ENCODE peak calls at places on chromosomes 7 and 10, in nine cellular contexts. J is BJ; L is fibroblast of mammary gland; R is transverse colon; B is H9; E is activated CD8-positive, alpha-beta T cell treated with anti-CD3 and anti-CD28 coated beads for 36 hours; V is GM13977; F is cardiac fibroblast; T is sigmoid colon. G is an unnamed sample.

GRCh38 chr10:75978213-75978612 is 546.8 kb downstream of the LRMDA start:
- DNase-seq in J (no peak), L (no peak), R (no peak), B (no peak), E (no peak), V (no peak), F (no peak), T (no peak), G (no peak)

GRCh38 chr7:14092376-14092775 is 102.9 kb upstream of the ETV1 start:
- DNase-seq in J (no peak), L (no peak), R (no peak), B (no peak), E (no peak), V (no peak), F (no peak), T (no peak), G (no peak)

GRCh38 chr7:112150823-112151641 is 55.2 kb downstream of the DOCK4 start:
- DNase-seq in J (no peak), L (peak; percentile 32), R (no peak), B (no peak), E (no peak), V (no peak), F (no peak), T (no peak), G (no peak)

GRCh38 chr7:99579956-99580777 is 17.9 kb upstream of the TMEM225B start:
- DNase-seq in J (no peak), L (peak; percentile 33), R (peak; percentile 34), B (peak; percentile 83), E (peak; percentile 68), V (no peak), F (peak; percentile 35), T (no peak), G (peak; percentile 89)

GRCh38 chr7:29091121-29091601 is 55.2 kb downstream of the CPVL start:
- DNase-seq in J (no peak), L (no peak), R (no peak), B (no peak), E (peak; percentile 6), V (peak; percentile 10), F (peak; percentile 71), T (no peak), G (no peak)

GRCh38 chr7:32803742-32804141 is 87.8 kb downstream of the KBTBD2 start:
- DNase-seq in J (no peak), L (no peak), R (no peak), B (no peak), E (no peak), V (no peak), F (no peak), T (no peak), G (no peak)

GRCh38 chr7:44217852-44218402 is 17.1 kb downstream of the YKT6 start:
- DNase-seq in J (no peak), L (no peak), R (no peak), B (no peak), E (no peak), V (no peak), F (no peak), T (peak; percentile 59), G (no peak)

GRCh38 chr7:31955021-31955420 is 115.2 kb downstream of the PDE1C start:
- DNase-seq in J (no peak), L (no peak), R (no peak), B (no peak), E (no peak), V (no peak), F (no peak), T (no peak), G (no peak)

GRCh38 chr7:157807510-157807909 is 470.7 kb downstream of the DNAJB6 start:
- DNase-seq in J (no peak), L (peak; percentile 28), R (no peak), B (peak; percentile 62), E (no peak), V (no peak), F (no peak), T (no peak), G (no peak)

GRCh38 chr10:112307631-112308502 is 24.7 kb downstream of the TECTB start:
- DNase-seq in J (no peak), L (peak; percentile 58), R (peak; percentile 39), B (peak; percentile 83), E (peak; percentile 52), V (peak; percentile 69), F (peak; percentile 20), T (no peak), G (peak; percentile 38)

GRCh38 chr10:20221353-20221752 is 405.1 kb downstream of the PLXDC2 start:
- DNase-seq in J (no peak), L (no peak), R (no peak), B (no peak), E (no peak), V (no peak), F (no peak), T (no peak), G (no peak)

GRCh38 chr7:954330-955238 is at the start of gene ADAP1:
- DNase-seq in J (no peak), L (no peak), R (peak; percentile 62), B (peak; percentile 42), E (peak; percentile 65), V (peak; percentile 90), F (peak; percentile 58), T (peak; percentile 67), G (peak; percentile 76)

GRCh38 chr7:29287366-29287765 is 92.8 kb downstream of the CHN2 start:
- DNase-seq in J (no peak), L (peak; percentile 95), R (no peak), B (no peak), E (no peak), V (no peak), F (peak; percentile 87), T (no peak), G (no peak)

GRCh38 chr10:101140084-101140949 is 9.2 kb downstream of the TLX1 start:
- DNase-seq in J (no peak), L (no peak), R (no peak), B (peak; percentile 46), E (no peak), V (peak; percentile 22), F (no peak), T (no peak), G (peak; percentile 36)

GRCh38 chr7:95545666-95546065 is 50.6 kb downstream of the PDK4 start:
- DNase-seq in J (no peak), L (no peak), R (no peak), B (no peak), E (no peak), V (no peak), F (no peak), T (no peak), G (no peak)

GRCh38 chr10:110016037-110016436 is 8.3 kb downstream of the ADD3 start:
- DNase-seq in J (no peak), L (peak; percentile 42), R (no peak), B (peak; percentile 41), E (no peak), V (no peak), F (peak; percentile 54), T (no peak), G (no peak)
- TF ChIP-seq CTCF in J (no peak), L (peak; percentile 33), R (peak; percentile 33), B (peak; percentile 41), E (no peak), V (peak; percentile 28), F (peak; percentile 11), T (peak; percentile 30), G (no peak)

GRCh38 chr10:70098271-70098670 is 34.4 kb downstream of the AIFM2 start:
- DNase-seq in J (no peak), L (no peak), R (no peak), B (no peak), E (no peak), V (no peak), F (no peak), T (no peak), G (no peak)
- TF ChIP-seq CTCF in J (no peak), L (no peak), R (no peak), B (no peak), E (no peak), V (no peak), F (no peak), T (no peak), G (no peak)

GRCh38 chr10:14891151-14891550 is 12.5 kb downstream of the SUV39H2 start:
- DNase-seq in J (no peak), L (no peak), R (no peak), B (no peak), E (no peak), V (no peak), F (no peak), T (no peak), G (no peak)
- TF ChIP-seq CTCF in J (no peak), L (no peak), R (no peak), B (no peak), E (no peak), V (no peak), F (no peak), T (no peak), G (no peak)

DNA sequence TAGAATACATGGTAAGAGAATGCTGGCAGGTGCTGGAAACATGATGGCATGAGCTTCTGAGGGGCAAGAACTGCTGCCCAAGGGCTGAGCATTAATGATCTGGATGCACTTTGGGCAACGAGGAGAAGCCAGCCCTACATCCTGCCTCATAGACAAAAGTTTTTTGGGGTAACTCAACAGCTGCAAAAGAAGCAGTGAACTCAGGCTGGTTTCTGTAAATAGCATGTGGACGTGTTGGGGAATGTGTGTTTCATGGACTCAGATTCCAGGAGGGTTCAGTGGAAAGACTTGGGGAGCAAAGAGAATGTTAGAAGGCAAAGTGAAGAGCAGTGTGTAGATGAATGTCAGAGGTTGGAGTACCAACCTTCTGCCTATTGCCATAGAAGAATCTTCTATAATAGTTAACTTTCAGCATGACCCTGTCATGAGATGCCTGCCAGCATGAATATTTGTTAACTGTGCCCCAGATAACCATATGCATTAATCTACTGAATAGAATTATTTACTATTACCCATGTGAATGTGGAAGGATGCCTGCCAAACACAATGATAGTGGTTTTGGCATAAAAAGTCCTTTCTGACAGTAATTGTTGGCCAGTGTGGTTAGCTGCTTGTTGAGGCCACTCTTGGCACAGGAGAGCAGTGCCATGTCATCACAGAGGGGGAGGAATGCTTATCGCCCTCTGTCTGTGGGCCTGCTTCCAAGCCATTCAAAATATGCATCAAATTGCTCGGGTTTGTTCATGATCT is 165.6 kb downstream of the WNT2 start:
- DNase-seq in J (peak; percentile 46), L (peak; percentile 93), R (no peak), B (no peak), E (no peak), V (no peak), F (peak; percentile 96), T (no peak), G (no peak)
- TF ChIP-seq CTCF in J (peak; percentile 48), L (peak; percentile 51), R (no peak), B (peak; percentile 26), E (no peak), V (no peak), F (peak; percentile 51), T (no peak), G (no peak)

GRCh38 chr7:39609462-39610149 is 13.8 kb upstream of the RALA start:
- DNase-seq in J (no peak), L (no peak), R (no peak), B (peak; percentile 54), E (peak; percentile 21), V (peak; percentile 58), F (no peak), T (no peak), G (peak; percentile 60)
- TF ChIP-seq CTCF in J (no peak), L (no peak), R (no peak), B (peak; percentile 50), E (peak; percentile 22), V (peak; percentile 14), F (no peak), T (no peak), G (peak; percentile 24)